ENCODE peak calls at places on chromosomes 7 and 10, in five cellular contexts. T, L, S, U and R are unnamed samples.

GRCh38 chr7:34190299-34190698 is 285.0 kb downstream of the BMPER start:
- DNase-seq in T (no peak), L (no peak), S (no peak), U (no peak), R (peak; percentile 11)

GRCh38 chr10:13904053-13904452 is 317.3 kb downstream of the PRPF18 start:
- DNase-seq in T (no peak), L (no peak), S (no peak), U (no peak), R (no peak)

GRCh38 chr10:27369832-27370231 is 129.2 kb upstream of the ACBD5 start:
- DNase-seq in T (no peak), L (no peak), S (peak; percentile 15), U (peak; percentile 16), R (peak; percentile 13)

GRCh38 chr10:79457256-79457785 is 11.9 kb upstream of the ZCCHC24 start:
- DNase-seq in T (no peak), L (no peak), S (no peak), U (peak; percentile 85), R (no peak)

GRCh38 chr10:74432841-74433594 is 282.0 kb downstream of the ADK start:
- DNase-seq in T (peak; percentile 58), L (no peak), S (peak; percentile 45), U (peak; percentile 18), R (peak; percentile 85)

GRCh38 chr10:48470893-48471805 is 133.7 kb downstream of the ARHGAP22 start:
- DNase-seq in T (no peak), L (no peak), S (no peak), U (no peak), R (peak; percentile 33)

GRCh38 chr10:68185085-68185484 is 46.8 kb downstream of the ATOH7 start:
- DNase-seq in T (no peak), L (no peak), S (no peak), U (no peak), R (no peak)

GRCh38 chr7:96998765-96999164 is 6.6 kb upstream of the DLX6 start:
- DNase-seq in T (no peak), L (no peak), S (no peak), U (no peak), R (no peak)

GRCh38 chr10:17622061-17622460 is 4.9 kb upstream of the HACD1 start:
- DNase-seq in T (no peak), L (no peak), S (no peak), U (no peak), R (no peak)

GRCh38 chr10:3195706-3196105 is 23.1 kb upstream of the PITRM1 start:
- DNase-seq in T (no peak), L (no peak), S (no peak), U (no peak), R (no peak)

GRCh38 chr7:157845203-157845810 is 508.5 kb downstream of the DNAJB6 start:
- DNase-seq in T (no peak), L (no peak), S (no peak), U (no peak), R (no peak)

GRCh38 chr10:5040781-5041470 is 37.3 kb upstream of the AKR1C2 start:
- DNase-seq in T (no peak), L (no peak), S (peak; percentile 31), U (peak; percentile 83), R (no peak)

GRCh38 chr10:44935201-44935960 is 24.2 kb upstream of the RASSF4 start:
- DNase-seq in T (no peak), L (no peak), S (peak; percentile 91), U (peak; percentile 98), R (peak; percentile 92)

GRCh38 chr7:147048864-147049263 is 932.3 kb downstream of the CNTNAP2 start:
- DNase-seq in T (no peak), L (no peak), S (no peak), U (no peak), R (no peak)

GRCh38 chr7:31126976-31127375 is 74.9 kb downstream of the ADCYAP1R1 start:
- DNase-seq in T (no peak), L (no peak), S (peak; percentile 31), U (peak; percentile 5), R (peak; percentile 16)

GRCh38 chr10:79066460-79067240 is 2.1 kb upstream of the ZMIZ1 start:
- DNase-seq in T (peak; percentile 55), L (no peak), S (peak; percentile 24), U (peak; percentile 47), R (peak; percentile 45)

GRCh38 chr7:45031829-45032228 is 31.8 kb downstream of the CCM2 start:
- DNase-seq in T (no peak), L (no peak), S (no peak), U (no peak), R (no peak)

GRCh38 chr10:80585812-80586211 is 48.1 kb downstream of the SH2D4B start:
- DNase-seq in T (no peak), L (no peak), S (no peak), U (no peak), R (no peak)

GRCh38 chr7:129458171-129458570 is 23.9 kb downstream of the STRIP2 start:
- DNase-seq in T (no peak), L (no peak), S (no peak), U (no peak), R (no peak)